ENCODE peak calls at places on chromosomes 1 and 21, in four cellular contexts. F, Y, M and X are unnamed samples.

GRCh38 chr1:4781646-4782045 is 127.2 kb downstream of the AJAP1 start:
- DNase-seq in F (no peak), Y (no peak), M (no peak), X (no peak)

GRCh38 chr1:25682059-25682601 is 65.5 kb downstream of the MAN1C1 start:
- DNase-seq in M (no peak), Y (no peak), F (no peak), X (no peak)

GRCh38 chr1:6205849-6206845 is at the start of gene RNF207:
- DNase-seq in M (peak), F (no peak), Y (peak), X (peak)

GRCh38 chr1:196486346-196486745 is 121.9 kb downstream of the KCNT2 start:
- DNase-seq in Y (no peak), F (no peak), M (no peak), X (no peak)

GRCh38 chr1:57897581-57897980 is 473.7 kb upstream of the DAB1 start:
- DNase-seq in F (no peak), M (no peak), Y (no peak), X (no peak)

GRCh38 chr1:177228721-177229088 is 57.9 kb downstream of the BRINP2 start:
- DNase-seq in M (no peak), F (no peak), Y (no peak), X (no peak)

GRCh38 chr1:92653605-92654381 is 131.1 kb downstream of the EVI5 start:
- DNase-seq in Y (no peak), M (no peak), F (no peak), X (no peak)

GRCh38 chr1:53740621-53741105 is 1.7 kb upstream of the GLIS1 start:
- DNase-seq in M (no peak), F (no peak), Y (no peak), X (no peak)

GRCh38 chr1:155080250-155081228 is 1.9 kb downstream of the EFNA3 start:
- DNase-seq in F (peak), Y (no peak), M (peak), X (peak)

GRCh38 chr1:226349081-226349480 is 40.1 kb upstream of the LIN9 start:
- DNase-seq in M (no peak), F (no peak), Y (no peak), X (no peak)

GRCh38 chr21:42731264-42732032 is 78.0 kb downstream of the PDE9A start:
- DNase-seq in M (peak), Y (no peak), F (peak), X (no peak)
- H3K27ac ChIP-seq in M (peak), Y (no peak), F (no peak), X (no peak)

GRCh38 chr1:149848340-149848771 is 51.0 kb upstream of the BOLA1 start:
- DNase-seq in F (no peak), Y (peak), M (peak), X (no peak)
- H3K27ac ChIP-seq in F (no peak), Y (no peak), M (no peak), X (no peak)

GRCh38 chr1:14929547-14930223 is 223.9 kb upstream of the TMEM51 start:
- DNase-seq in M (peak), F (no peak), Y (no peak), X (no peak)
- H3K27ac ChIP-seq in M (no peak), F (no peak), Y (no peak), X (peak)

GRCh38 chr1:94866178-94866822 is 46.1 kb downstream of the SLC44A3 start:
- DNase-seq in F (no peak), M (no peak), Y (no peak), X (no peak)
- H3K27ac ChIP-seq in F (peak), M (peak), Y (peak), X (peak)

GRCh38 chr1:192950926-192951325 is 108.2 kb downstream of the UCHL5 start:
- DNase-seq in M (no peak), Y (no peak), F (no peak), X (no peak)
- H3K27ac ChIP-seq in M (no peak), Y (no peak), F (no peak), X (no peak)

DNA sequence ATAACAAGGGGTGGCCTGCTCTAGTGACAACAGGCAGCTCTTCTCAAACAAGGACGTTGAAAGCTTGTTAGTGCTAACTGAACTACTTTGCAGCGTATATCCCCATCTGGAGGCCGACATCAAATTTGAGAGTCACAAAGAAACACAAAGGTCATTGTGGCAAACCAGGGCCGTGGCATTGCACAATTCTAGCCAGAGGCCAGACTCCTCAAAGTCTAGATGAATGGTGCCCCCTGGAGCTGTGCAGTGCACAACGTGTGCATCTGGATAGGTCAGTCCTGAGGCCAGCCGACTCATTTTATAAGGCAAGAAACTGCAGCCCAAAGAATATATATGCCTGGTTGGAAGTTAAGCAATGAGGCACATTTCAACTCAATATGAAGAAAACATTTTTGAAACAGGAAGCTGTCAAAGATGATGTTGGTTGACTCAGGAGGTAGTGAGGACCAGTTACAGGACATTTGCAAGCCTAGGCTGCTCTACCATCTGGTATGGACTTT is 459.3 kb upstream of the RUNX1 start:
- DNase-seq in F (no peak), Y (peak), M (peak), X (no peak)
- H3K27ac ChIP-seq in F (no peak), Y (no peak), M (no peak), X (no peak)

DNA sequence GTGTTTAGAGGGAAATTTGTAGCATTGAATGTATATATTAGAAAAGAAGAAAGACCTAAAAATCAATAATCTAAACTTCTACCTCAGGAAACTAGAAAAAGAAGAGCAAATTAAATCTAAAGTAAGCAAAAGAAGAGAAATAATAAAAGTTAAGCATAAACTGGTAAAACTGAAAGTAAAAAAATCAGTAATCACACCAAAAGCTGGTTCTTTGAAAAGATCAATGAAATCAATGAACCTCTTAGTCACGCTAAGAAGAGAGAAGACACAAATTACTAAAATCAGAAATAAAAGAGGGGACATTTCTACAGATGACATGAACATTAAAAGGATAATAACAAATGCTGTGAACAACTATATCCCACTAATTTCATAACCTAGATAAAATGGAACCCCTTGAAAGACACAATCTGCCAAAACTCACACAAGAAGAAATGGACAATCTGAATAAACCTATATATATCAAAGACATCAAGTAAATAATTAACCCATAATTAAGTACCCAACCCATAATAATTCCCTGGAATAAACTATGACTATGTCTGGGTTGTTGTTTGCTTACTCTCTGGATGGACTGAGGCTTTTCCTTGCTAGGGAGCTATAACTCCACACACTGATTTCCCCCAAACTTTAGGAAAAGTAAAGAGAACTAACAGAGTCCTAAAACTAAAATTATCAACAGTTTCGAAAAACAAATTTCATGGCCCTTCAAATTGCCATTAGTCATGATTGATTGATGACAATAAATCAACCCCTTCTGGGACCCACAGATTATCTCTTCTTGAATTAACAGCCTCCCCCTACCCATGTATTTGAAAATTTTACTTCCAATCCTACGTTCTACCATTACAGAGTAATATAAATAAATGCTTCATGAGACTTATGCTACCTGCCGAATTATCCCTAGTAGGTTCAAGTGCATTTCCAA is 2.8 kb upstream of the CDC73 start:
- DNase-seq in Y (no peak), M (no peak), F (no peak), X (no peak)
- H3K27ac ChIP-seq in Y (no peak), M (no peak), F (no peak), X (no peak)

GRCh38 chr1:94888201-94888600 is 38.7 kb downstream of the CNN3 start:
- DNase-seq in M (no peak), F (no peak), Y (no peak), X (no peak)

GRCh38 chr1:94884101-94884875 is 42.6 kb downstream of the CNN3 start:
- DNase-seq in M (no peak), F (no peak), Y (no peak), X (no peak)

GRCh38 chr1:94883688-94884087 is 43.2 kb downstream of the CNN3 start:
- DNase-seq in M (no peak), F (no peak), Y (no peak), X (no peak)

GRCh38 chr1:94887603-94888171 is 39.2 kb downstream of the CNN3 start:
- DNase-seq in M (no peak), Y (no peak), F (no peak), X (no peak)

DNA sequence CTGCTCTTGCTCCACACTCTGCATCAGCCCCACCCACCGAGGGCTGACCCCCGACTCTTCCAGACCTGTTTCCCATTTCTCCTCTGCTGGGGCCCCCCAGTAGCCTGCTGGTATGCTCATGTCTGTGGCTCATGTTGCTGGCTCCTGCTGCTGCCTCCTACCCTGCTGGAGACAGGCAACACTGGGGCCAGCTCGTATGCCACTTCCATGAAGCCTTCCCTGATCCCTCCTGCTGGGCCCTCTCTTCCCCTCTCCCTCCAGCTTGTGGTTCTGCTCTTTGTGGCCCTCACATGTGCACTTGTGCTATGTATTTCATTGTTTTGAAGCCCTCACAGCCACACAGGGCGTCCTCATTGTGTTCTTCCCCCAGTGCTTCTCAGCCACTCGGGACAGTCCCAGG is 40.5 kb downstream of the CNN3 start:
- DNase-seq in F (no peak), M (no peak), Y (no peak), X (no peak)
- H3K27ac ChIP-seq in F (no peak), M (no peak), Y (no peak), X (peak)

GRCh38 chr1:169120066-169120465 is 13.6 kb downstream of the ATP1B1 start:
- DNase-seq in F (no peak), Y (no peak), M (no peak), X (no peak)
- H3K27ac ChIP-seq in F (no peak), Y (peak), M (no peak), X (no peak)